ENCODE peak calls at places on chromosomes 4 and X, in ten cellular contexts. O is Karpas-422; N is foreskin keratinocyte; T is transverse colon; G is testis; K is spleen; V is body of pancreas; W is CD4-positive, CD25-positive, alpha-beta regulatory T cell; J is effector memory CD4-positive, alpha-beta T cell; E is psoas muscle. Q is an unnamed sample.
A peak's percentile ranks its signal among the peaks of the same experiment; 100 is the strongest.

GRCh38 chrX:49309401-49309981 is 6.0 kb downstream of the GAGE10 start:
- DNase-seq in T (no peak), K (no peak), N (no peak), V (peak; percentile 17), J (no peak), G (peak; percentile 25), O (peak; percentile 53), E (no peak), W (no peak), Q (peak; percentile 33)

GRCh38 chrX:70422886-70423336 is at the start of gene GDPD2:
- DNase-seq in O (peak; percentile 42), V (peak; percentile 62), K (no peak), N (no peak), G (no peak), W (no peak), E (no peak), T (peak; percentile 38), J (no peak), Q (peak; percentile 44)

GRCh38 chr4:128560754-128561495 is 248.6 kb upstream of the JADE1 start:
- DNase-seq in V (no peak), J (no peak), K (no peak), E (no peak), T (no peak), O (no peak), W (no peak), N (no peak), G (no peak), Q (no peak)

GRCh38 chr4:27635936-27636913 is 775.6 kb downstream of the STIM2 start:
- DNase-seq in N (no peak), V (no peak), J (no peak), W (no peak), G (no peak), K (no peak), E (no peak), T (no peak), O (no peak), Q (no peak)

GRCh38 chrX:45784590-45784989 is 583.9 kb upstream of the DIPK2B start:
- DNase-seq in E (no peak), T (no peak), G (no peak), J (no peak), V (no peak), W (no peak), K (no peak), O (no peak), N (no peak), Q (no peak)

GRCh38 chr4:105135746-105136145 is 10.9 kb upstream of the TET2 start:
- DNase-seq in J (no peak), W (no peak), V (no peak), T (no peak), O (no peak), G (no peak), E (no peak), N (no peak), K (no peak), Q (no peak)

GRCh38 chr4:96543346-96543745 is 703.5 kb downstream of the PDHA2 start:
- DNase-seq in V (no peak), K (no peak), G (no peak), N (no peak), E (no peak), J (no peak), T (no peak), W (no peak), O (no peak), Q (no peak)

GRCh38 chrX:128012015-128012414 is 40.2 kb downstream of the ACTRT1 start:
- DNase-seq in K (no peak), O (no peak), N (no peak), E (no peak), G (no peak), J (no peak), T (no peak), W (no peak), V (no peak), Q (no peak)

GRCh38 chr4:99540287-99540939 is 23.4 kb downstream of the TRMT10A start:
- DNase-seq in V (no peak), J (no peak), N (no peak), E (no peak), G (no peak), O (no peak), T (no peak), W (no peak), K (no peak), Q (no peak)

GRCh38 chr4:71614626-71615025 is 169.3 kb downstream of the GC start:
- DNase-seq in W (no peak), V (no peak), T (peak; percentile 64), O (no peak), G (no peak), E (no peak), K (no peak), J (no peak), N (no peak), Q (no peak)

GRCh38 chr4:53804719-53805118 is 213.4 kb upstream of the LNX1 start:
- DNase-seq in O (peak; percentile 87), G (peak; percentile 36), V (peak; percentile 83), E (no peak), W (no peak), T (peak; percentile 68), J (no peak), K (no peak), N (no peak), Q (peak; percentile 19)

GRCh38 chr4:186557061-186557460 is 1.7 kb upstream of the MTNR1A start:
- DNase-seq in J (no peak), G (no peak), N (no peak), E (no peak), V (no peak), W (no peak), T (no peak), K (no peak), O (no peak), Q (no peak)

GRCh38 chrX:45621356-45622041 is 420.8 kb upstream of the DIPK2B start:
- DNase-seq in G (no peak), O (no peak), J (no peak), E (no peak), N (peak; percentile 90), K (no peak), V (no peak), W (no peak), T (no peak), Q (no peak)

GRCh38 chr4:41176357-41176756 is 38.0 kb downstream of the APBB2 start:
- DNase-seq in W (no peak), T (no peak), V (no peak), O (no peak), G (no peak), K (no peak), E (no peak), N (no peak), J (no peak), Q (no peak)

GRCh38 chr4:162839814-162840213 is 326.9 kb downstream of the NAF1 start:
- DNase-seq in V (no peak), J (no peak), K (no peak), E (no peak), G (peak; percentile 16), N (no peak), W (no peak), O (peak; percentile 64), T (no peak), Q (no peak)

GRCh38 chr4:6999172-7000086 is 43.7 kb upstream of the TADA2B start:
- DNase-seq in G (no peak), W (no peak), E (no peak), J (no peak), K (peak; percentile 73), O (no peak), N (peak; percentile 85), T (no peak), V (no peak), Q (no peak)

GRCh38 chr4:189001971-189002450 is 862.8 kb downstream of the TRIML1 start:
- DNase-seq in E (no peak), J (no peak), G (peak; percentile 28), T (no peak), K (no peak), O (no peak), V (no peak), W (no peak), N (no peak), Q (peak; percentile 67)

GRCh38 chr4:176259330-176260090 is 9.5 kb downstream of the ASB5 start:
- DNase-seq in V (no peak), J (no peak), G (no peak), W (no peak), K (no peak), E (no peak), N (no peak), T (no peak), O (no peak), Q (no peak)

GRCh38 chrX:97563531-97564133 is 679.9 kb downstream of the RPA4 start:
- DNase-seq in K (peak; percentile 80), E (no peak), N (peak; percentile 5), T (peak; percentile 41), J (peak; percentile 13), G (peak; percentile 21), O (peak; percentile 80), V (peak; percentile 7), W (no peak), Q (peak; percentile 70)

DNA sequence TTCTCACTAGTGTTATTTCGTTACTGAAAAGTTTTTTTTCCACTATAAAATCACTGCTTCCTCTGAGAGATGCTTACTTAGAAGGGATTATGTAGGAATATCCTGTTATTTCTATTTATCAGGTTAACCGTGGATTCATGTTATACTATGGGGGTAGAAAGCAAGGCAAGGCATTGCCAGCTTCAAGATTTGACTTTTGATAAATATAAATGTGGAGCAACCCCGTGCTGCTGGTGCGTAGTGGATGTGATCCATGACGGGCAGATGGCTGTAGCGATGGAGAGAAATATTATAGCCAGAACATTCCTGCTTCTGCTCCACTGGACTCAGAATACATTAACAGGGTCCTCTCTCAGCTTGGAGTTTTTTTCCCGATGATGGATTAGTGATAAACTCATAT is 157.6 kb downstream of the TENM3 start:
- DNase-seq in N (no peak), T (no peak), E (no peak), W (no peak), O (no peak), K (no peak), V (no peak), J (no peak), G (no peak), Q (no peak)
- H3K4me1 ChIP-seq in N (no peaks in the 10 kb centered on the region), T (no peaks in the 10 kb centered on the region), E (no peaks in the 10 kb centered on the region), W (no peaks in the 10 kb centered on the region), O (no peaks in the 10 kb centered on the region), K (no peaks in the 10 kb centered on the region), V (no peaks in the 10 kb centered on the region), J (no peaks in the 10 kb centered on the region), G (no peaks in the 10 kb centered on the region), Q (no peaks in the 10 kb centered on the region)

GRCh38 chr4:1241466-1241935 is 7.4 kb downstream of the CTBP1 start:
- DNase-seq in V (no peak), O (no peak), K (peak; percentile 28), E (peak; percentile 49), J (no peak), N (no peak), G (no peak), W (no peak), T (peak; percentile 40), Q (peak; percentile 1)
- H3K4me1 ChIP-seq in V (peaks cover 62% of the 10 kb centered on the region), O (peaks cover 6% of the 10 kb centered on the region), K (peaks cover 52% of the 10 kb centered on the region), E (peaks cover 61% of the 10 kb centered on the region), J (peaks cover 37% of the 10 kb centered on the region), N (peaks cover 3% of the 10 kb centered on the region), G (peaks cover 23% of the 10 kb centered on the region), W (peaks cover 40% of the 10 kb centered on the region), T (peaks cover 56% of the 10 kb centered on the region), Q (peaks cover 22% of the 10 kb centered on the region)

GRCh38 chrX:31832263-31832662 is 760.4 kb upstream of the FTHL17 start:
- DNase-seq in J (no peak), N (peak; percentile 3), K (no peak), W (no peak), E (no peak), V (no peak), T (no peak), O (no peak), G (no peak), Q (no peak)
- H3K4me1 ChIP-seq in J (no peaks in the 10 kb centered on the region), N (no peaks in the 10 kb centered on the region), K (no peaks in the 10 kb centered on the region), W (no peaks in the 10 kb centered on the region), E (peaks cover 8% of the 10 kb centered on the region), V (no peaks in the 10 kb centered on the region), T (no peaks in the 10 kb centered on the region), O (no peaks in the 10 kb centered on the region), G (no peaks in the 10 kb centered on the region), Q (no peaks in the 10 kb centered on the region)

GRCh38 chrX:1468250-1468772 is 15.6 kb upstream of the ASMTL start:
- DNase-seq in G (peak; percentile 14), J (peak; percentile 77), W (peak; percentile 60), O (peak; percentile 96), K (peak; percentile 90), V (no peak), E (peak; percentile 54), T (peak; percentile 71), N (no peak), Q (no peak)
- H3K4me1 ChIP-seq in G (no peaks in the 10 kb centered on the region), J (peaks cover 75% of the 10 kb centered on the region), W (peaks cover 69% of the 10 kb centered on the region), O (peaks cover 58% of the 10 kb centered on the region), K (peaks cover 82% of the 10 kb centered on the region), V (no peaks in the 10 kb centered on the region), E (no peaks in the 10 kb centered on the region), T (no peaks in the 10 kb centered on the region), N (no peaks in the 10 kb centered on the region), Q (no peaks in the 10 kb centered on the region)

Q was measured in thyroid gland.